ENCODE peak calls at places on chromosomes 5 and 9, in ten cellular contexts. R is NCI-H1105 treated with DMSO at 0.1 percent for 48 hours; Q is foreskin fibroblast; D is fibroblast of the aortic adventitia; Y is activated naive CD4-positive, alpha-beta T cell treated with Interleukin-2 at 50 U/mL for 16 hours; B is GM23248; S is HTR-8/SVneo; U is coronary artery; E is kidney epithelial cell; G is Right ventricle myocardium superior. M is an unnamed sample.

GRCh38 chr9:71383308-71383707 is 261.9 kb upstream of the TRPM3 start:
- DNase-seq in S (no peak), Q (no peak), B (no peak), E (no peak), G (no peak), Y (no peak), U (no peak), D (no peak), R (no peak), M (no peak)

GRCh38 chr5:77145666-77146065 is 58.6 kb upstream of the ZBED3 start:
- DNase-seq in Q (peak), E (no peak), B (peak), D (peak), G (no peak), U (no peak), Y (no peak), R (no peak), S (no peak), M (no peak)

GRCh38 chr9:23740531-23740930 is 85.5 kb downstream of the ELAVL2 start:
- DNase-seq in E (no peak), U (no peak), R (no peak), G (no peak), D (no peak), B (no peak), Q (no peak), S (no peak), Y (no peak), M (no peak)

GRCh38 chr9:131733601-131734061 is 6.2 kb downstream of the RAPGEF1 start:
- DNase-seq in G (no peak), Q (peak), S (peak), B (peak), E (peak), Y (peak), D (peak), U (no peak), R (no peak), M (no peak)

GRCh38 chr5:152116926-152117325 is 192.3 kb upstream of the GLRA1 start:
- DNase-seq in R (no peak), B (no peak), E (no peak), Q (no peak), U (no peak), D (no peak), S (no peak), G (no peak), Y (no peak), M (no peak)

GRCh38 chr5:149635394-149635793 is 54.1 kb downstream of the ARHGEF37 start:
- DNase-seq in Q (peak), D (no peak), E (no peak), U (no peak), B (peak), Y (no peak), R (no peak), S (no peak), G (no peak), M (no peak)

GRCh38 chr5:90050135-90050534 is 359.4 kb downstream of the CETN3 start:
- DNase-seq in U (no peak), S (no peak), D (no peak), G (no peak), R (no peak), Y (no peak), E (no peak), B (no peak), Q (no peak), M (no peak)

GRCh38 chr5:124064956-124065355 is 553.0 kb downstream of the CSNK1G3 start:
- DNase-seq in G (no peak), S (no peak), Y (no peak), Q (peak), U (no peak), B (no peak), R (no peak), E (peak), D (no peak), M (no peak)

GRCh38 chr5:56123531-56124243 is 109.4 kb downstream of the ANKRD55 start:
- DNase-seq in Y (no peak), Q (peak), B (peak), G (peak), E (peak), D (peak), U (peak), R (no peak), S (peak), M (peak)

GRCh38 chr9:93891549-93892310 is 63.4 kb downstream of the BARX1 start:
- DNase-seq in R (no peak), S (no peak), G (peak), Y (no peak), B (no peak), Q (no peak), U (no peak), E (no peak), D (no peak), M (no peak)

GRCh38 chr5:56012281-56012963 is 17.7 kb upstream of the IL6ST start:
- DNase-seq in Y (peak), R (no peak), G (peak), S (no peak), E (no peak), D (peak), U (no peak), Q (peak), B (peak), M (no peak)

GRCh38 chr9:113602126-113603119 is 138.9 kb downstream of the RGS3 start:
- DNase-seq in S (no peak), B (peak), E (no peak), R (peak), D (peak), Y (peak), G (peak), Q (peak), U (peak), M (peak)

GRCh38 chr5:153187503-153187902 is 303.0 kb upstream of the GRIA1 start:
- DNase-seq in R (no peak), B (no peak), D (no peak), E (no peak), G (no peak), S (no peak), Q (no peak), U (no peak), Y (no peak), M (no peak)

GRCh38 chr5:169717298-169717697 is 80.2 kb downstream of the DOCK2 start:
- DNase-seq in Y (no peak), B (peak), D (peak), G (no peak), R (no peak), Q (peak), S (no peak), U (no peak), E (no peak), M (no peak)

GRCh38 chr9:78439866-78440830 is 143.2 kb downstream of the PSAT1 start:
- DNase-seq in U (no peak), D (no peak), G (no peak), Y (no peak), R (no peak), Q (no peak), S (no peak), B (no peak), E (no peak), M (no peak)

GRCh38 chr5:180555168-180555921 is 36.0 kb downstream of the SCGB3A1 start:
- DNase-seq in Y (no peak), R (no peak), U (no peak), E (no peak), Q (peak), B (no peak), D (peak), G (no peak), S (no peak), M (no peak)

GRCh38 chr9:13033959-13034695 is 245.4 kb downstream of the MPDZ start:
- DNase-seq in B (peak), S (peak), D (peak), E (no peak), Q (peak), R (peak), U (no peak), Y (no peak), G (peak), M (peak)

GRCh38 chr5:157143127-157143959 is 678 bp upstream of the MED7 start:
- DNase-seq in S (peak), D (peak), Y (peak), R (peak), E (no peak), G (peak), U (no peak), B (peak), Q (peak), M (no peak)

GRCh38 chr9:82924243-82924605 is 138.7 kb downstream of the RASEF start:
- DNase-seq in B (no peak), U (no peak), R (no peak), E (no peak), S (no peak), Y (no peak), G (no peak), Q (no peak), D (no peak), M (no peak)

GRCh38 chr9:93968451-93969327 is 13.5 kb upstream of the BARX1 start:
- DNase-seq in G (no peak), E (no peak), D (no peak), B (no peak), R (no peak), S (peak), U (peak), Q (no peak), Y (no peak), M (no peak)

GRCh38 chr9:127642047-127642740 is 30.1 kb downstream of the STXBP1 start:
- DNase-seq in Y (no peak), D (no peak), U (no peak), E (peak), B (no peak), G (no peak), R (no peak), S (no peak), Q (no peak), M (no peak)

GRCh38 chr5:168291281-168291960 is at the start of gene WWC1:
- DNase-seq in E (no peak), D (no peak), Y (peak), R (peak), S (peak), U (no peak), Q (peak), G (peak), B (peak), M (peak)

GRCh38 chr9:79233542-79233941 is 338.2 kb upstream of the TLE4 start:
- DNase-seq in Q (no peak), Y (no peak), E (no peak), U (no peak), R (no peak), S (no peak), D (peak), B (peak), G (no peak), M (peak)

GRCh38 chr9:68574150-68574549 is 33.5 kb upstream of the TMEM252 start:
- DNase-seq in Y (no peak), U (no peak), D (no peak), E (no peak), G (no peak), R (no peak), B (no peak), Q (no peak), S (no peak), M (no peak)

M was measured in NCI-H460.